ENCODE peak calls at places on chromosomes 7 and 10, in four cellular contexts. A is A549, Z is IMR-90, C is body of pancreas. Q is an unnamed sample.
A peak's percentile ranks its signal among the peaks of the same experiment; 100 is the strongest.

GRCh38 chr7:480531-481218 is 39.0 kb downstream of the PDGFA start:
- DNase-seq in A (no peak), Z (no peak), C (no peak), Q (no peak)

GRCh38 chr10:112353046-112353445 is 20.9 kb upstream of the ACSL5 start:
- DNase-seq in A (no peak), Z (no peak), C (no peak), Q (no peak)

GRCh38 chr7:12623885-12624498 is 53.5 kb downstream of the SCIN start:
- DNase-seq in A (peak; percentile 21), Z (peak; percentile 31), C (no peak), Q (peak; percentile 44)

GRCh38 chr7:46003896-46004875 is 83.1 kb upstream of the IGFBP3 start:
- DNase-seq in A (no peak), Z (peak; percentile 97), C (no peak), Q (peak; percentile 97)

GRCh38 chr7:1512781-1513656 is 8.8 kb upstream of the INTS1 start:
- DNase-seq in A (peak; percentile 91), Z (peak; percentile 41), C (no peak), Q (peak; percentile 41)

GRCh38 chr7:107924841-107925490 is 34.0 kb downstream of the DLD start:
- DNase-seq in A (no peak), Z (no peak), C (no peak), Q (no peak)

GRCh38 chr7:144827581-144828139 is 8.2 kb downstream of the TPK1 start:
- DNase-seq in A (no peak), Z (peak; percentile 43), C (no peak), Q (peak; percentile 90)

GRCh38 chr7:130365511-130366441 is 14.5 kb upstream of the CPA1 start:
- DNase-seq in A (no peak), Z (peak; percentile 94), C (peak; percentile 40), Q (peak; percentile 84)

GRCh38 chr10:98745645-98746044 is 298.9 kb upstream of the HPS1 start:
- DNase-seq in A (no peak), Z (no peak), C (no peak), Q (no peak)
- TF ChIP-seq CTCF in A (no peak), Z (no peak), C (no peak), Q (no peak)

DNA sequence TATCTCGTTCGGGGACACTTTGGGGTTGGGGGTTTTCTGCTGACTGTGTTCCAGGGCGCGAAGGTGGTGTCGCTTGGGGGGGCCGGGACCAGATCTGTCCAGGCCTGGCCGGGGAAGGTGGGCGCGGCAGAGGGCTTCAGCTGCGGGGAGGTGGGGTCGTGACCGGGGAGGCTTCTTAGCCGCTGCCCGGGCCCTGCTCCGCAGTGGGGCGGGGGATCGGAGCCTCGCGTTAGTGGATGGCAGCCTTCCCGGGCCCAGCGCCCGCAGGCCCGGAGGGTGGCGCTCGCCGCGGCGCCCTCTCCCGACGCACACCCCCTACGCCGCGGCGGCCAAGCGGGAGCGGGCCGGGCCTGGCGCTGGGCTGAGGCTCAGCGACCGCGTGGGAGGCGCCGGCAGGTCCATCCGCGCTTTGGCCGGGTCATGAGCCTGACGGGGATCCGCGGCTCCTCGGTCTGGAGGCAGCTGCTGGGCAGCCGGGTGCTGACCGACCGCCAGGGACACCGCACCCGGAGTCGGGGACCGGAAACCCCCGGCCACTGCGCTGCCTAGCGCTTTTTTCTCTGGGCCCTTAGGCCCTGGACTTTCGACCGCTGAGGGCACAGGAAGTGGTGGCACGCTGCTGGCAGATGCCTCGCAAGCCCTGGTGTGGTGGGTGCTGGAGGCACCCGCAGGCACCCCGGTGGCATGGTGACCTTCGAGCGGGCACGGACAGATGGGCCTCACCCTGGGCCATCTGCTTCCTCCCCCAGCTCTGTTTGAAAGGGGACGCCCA is 1.2 kb downstream of the AGAP3 start:
- DNase-seq in A (no peak), Z (peak; percentile 52), C (peak; percentile 74), Q (peak; percentile 53)
- TF ChIP-seq CTCF in A (peak; percentile 54), Z (peak; percentile 48), C (no peak), Q (no peak)

DNA sequence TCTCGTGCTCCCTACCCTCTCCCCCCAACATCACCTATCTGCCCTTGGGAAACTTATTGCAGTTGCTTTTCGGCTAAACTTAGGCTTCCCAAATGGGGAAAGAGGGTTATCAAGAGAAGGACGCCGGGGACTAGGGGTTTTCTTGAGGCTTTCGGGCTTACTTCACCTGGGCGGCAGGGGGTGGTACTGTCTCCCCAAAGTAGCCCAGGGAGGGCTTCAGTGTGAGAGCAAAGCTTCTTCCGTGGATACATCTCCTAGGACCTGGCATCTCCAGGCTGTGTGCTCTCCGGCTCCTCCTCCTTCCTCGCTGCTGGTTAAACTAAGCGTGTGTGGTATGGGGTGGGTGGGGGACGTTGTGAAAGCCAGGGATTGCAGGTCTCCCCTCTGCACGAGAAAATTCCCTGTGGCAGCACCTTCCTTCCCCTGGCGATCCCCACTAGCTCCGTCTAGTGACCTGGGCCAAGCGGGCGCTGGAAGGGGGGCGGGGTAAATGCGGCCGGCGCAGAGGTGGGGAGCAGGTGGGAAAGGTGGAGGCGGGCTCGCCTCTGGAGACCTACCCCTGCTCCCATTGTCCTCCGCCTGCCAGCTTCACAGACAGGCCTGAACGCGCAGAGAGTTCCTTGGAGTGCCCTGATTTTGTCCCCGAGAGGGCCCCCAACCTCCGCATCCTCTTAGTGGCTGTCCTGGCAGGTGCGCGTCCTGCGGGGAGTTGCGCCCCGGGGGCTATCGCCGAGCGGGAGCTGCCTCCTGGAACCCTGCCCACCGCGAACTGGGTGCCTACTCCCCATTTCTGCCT is 1.2 kb downstream of the PLXDC2 start:
- DNase-seq in A (no peak), Z (no peak), C (no peak), Q (no peak)
- TF ChIP-seq CTCF in A (no peak), Z (no peak), C (no peak), Q (peak; percentile 6)

GRCh38 chr10:84743483-84743882 is 415.1 kb downstream of the CCSER2 start:
- DNase-seq in A (no peak), Z (no peak), C (no peak), Q (no peak)
- TF ChIP-seq CTCF in A (peak; percentile 40), Z (peak; percentile 21), C (no peak), Q (no peak)

DNA sequence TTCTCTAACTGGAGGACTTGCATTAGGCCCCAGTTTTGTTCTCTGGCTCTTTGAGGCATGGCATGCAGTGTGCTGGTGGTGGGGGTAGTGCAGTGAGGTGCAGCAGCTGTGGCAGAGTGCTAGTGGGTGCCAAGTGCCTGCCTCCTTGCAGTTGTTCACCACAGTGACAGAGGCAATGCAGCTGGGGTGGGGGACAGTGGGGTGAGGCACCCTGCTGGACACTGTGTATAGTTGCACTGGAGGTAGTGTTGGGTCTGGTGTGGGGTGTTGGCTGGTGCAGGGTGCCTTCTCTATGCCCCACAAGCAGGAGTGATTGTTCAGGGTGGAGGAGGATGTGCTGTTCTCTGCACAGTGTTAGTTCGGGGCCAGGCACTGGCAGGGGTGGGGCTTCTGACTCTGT is 21.7 kb upstream of the KEL start:
- DNase-seq in A (no peak), Z (no peak), C (no peak), Q (no peak)
- TF ChIP-seq CTCF in A (no peak), Z (no peak), C (no peak), Q (no peak)

GRCh38 chr7:92402920-92403759 is 44.1 kb upstream of the GATAD1 start:
- DNase-seq in A (no peak), Z (peak; percentile 79), C (no peak), Q (peak; percentile 34)

GRCh38 chr7:92403760-92404074 is 43.6 kb upstream of the GATAD1 start:
- DNase-seq in A (no peak), Z (no peak), C (no peak), Q (no peak)

GRCh38 chr7:92400013-92400412 is 47.3 kb upstream of the GATAD1 start:
- DNase-seq in A (no peak), Z (no peak), C (no peak), Q (no peak)

GRCh38 chr7:92409357-92409756 is 37.9 kb upstream of the GATAD1 start:
- DNase-seq in A (no peak), Z (no peak), C (no peak), Q (no peak)

DNA sequence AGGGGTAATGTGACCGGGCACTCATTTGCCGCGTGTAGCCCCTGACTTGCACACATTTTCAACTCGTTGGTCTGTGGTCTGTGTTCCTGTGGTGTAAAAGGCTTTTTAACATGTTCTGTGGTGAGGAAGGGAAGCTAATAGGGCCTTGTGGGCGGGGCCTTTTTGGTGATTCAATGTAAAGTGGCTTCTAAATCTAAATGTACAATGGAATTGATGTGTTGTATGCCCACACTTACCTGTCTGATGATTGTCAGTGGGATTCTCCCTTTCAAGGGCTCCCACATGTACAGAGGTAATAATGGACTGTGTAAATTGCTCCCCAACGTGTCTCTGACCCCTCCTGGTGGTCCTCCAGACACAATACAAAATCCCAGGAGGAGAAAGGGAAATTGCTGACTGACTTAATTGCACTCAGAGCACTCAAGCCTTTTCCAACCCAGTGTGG is 43.1 kb upstream of the GATAD1 start:
- DNase-seq in A (no peak), Z (no peak), C (no peak), Q (no peak)
- TF ChIP-seq CTCF in A (no peak), Z (no peak), C (no peak), Q (no peak)

DNA sequence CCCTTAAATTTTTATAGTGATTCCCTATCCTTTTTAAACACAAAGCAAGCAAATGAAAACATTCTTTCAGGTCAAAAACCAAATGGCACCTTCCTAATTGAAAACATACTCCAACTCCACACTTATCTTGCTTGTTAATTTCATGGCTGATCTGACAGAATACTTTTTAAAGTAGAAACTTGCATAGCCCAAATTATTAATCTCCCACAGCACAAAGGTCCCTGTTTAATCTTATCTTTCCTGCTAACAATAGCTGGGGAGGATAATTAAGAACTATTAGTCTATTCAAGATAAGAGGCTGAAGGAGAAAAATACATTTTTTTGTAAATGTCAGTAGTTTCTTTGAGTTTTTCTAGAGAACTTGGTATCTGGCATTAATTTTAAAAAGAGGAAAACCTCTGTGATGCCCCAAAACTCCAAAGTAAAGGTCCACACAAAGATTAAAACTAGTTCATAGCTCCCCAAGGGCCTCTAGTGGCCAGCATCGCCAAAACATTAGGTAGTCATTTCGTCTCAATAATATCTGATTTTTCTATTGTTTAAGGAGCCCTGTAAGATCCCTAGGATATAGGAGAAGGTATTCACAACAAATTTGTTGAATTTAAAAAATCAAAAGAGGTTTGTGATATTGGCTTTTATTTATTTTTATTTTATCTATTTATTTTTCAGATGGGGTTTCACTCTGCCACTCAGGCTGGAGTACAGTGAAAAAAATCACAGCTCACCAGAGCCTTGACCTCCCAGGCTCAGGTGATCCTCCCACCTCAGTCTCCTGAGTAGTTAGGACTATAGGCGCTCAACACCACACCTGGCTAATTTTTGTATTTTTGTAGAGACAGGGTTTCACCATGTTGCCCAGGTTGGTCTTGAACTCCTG is 14.7 kb downstream of the CDNF start:
- DNase-seq in A (peak; percentile 66), Z (peak; percentile 59), C (peak; percentile 33), Q (peak; percentile 54)
- TF ChIP-seq CTCF in A (peak; percentile 96), Z (peak; percentile 86), C (peak; percentile 55), Q (peak; percentile 75)